ENCODE peak calls at places on chromosomes 1 and 21, in ten cellular contexts. I is colonic mucosa; V is lower lobe of right lung; A is esophagus squamous epithelium; Y is body of pancreas; H is psoas muscle; N is DND-41; B is effector memory CD4-positive, alpha-beta T cell; U is right lobe of liver; W is CD4-positive, CD25-positive, alpha-beta regulatory T cell. O is an unnamed sample. For H3K4me1, the result is how much of the 10 kb centered on the place peaks cover.

GRCh38 chr1:159960721-159961381 is 6.8 kb upstream of the SLAMF9 start:
- DNase-seq in I (peak), V (no peak), A (no peak), Y (no peak), H (peak), N (no peak), B (no peak), U (no peak), W (no peak), O (no peak)

GRCh38 chr1:204367956-204368355 is 8.2 kb upstream of the PLEKHA6 start:
- DNase-seq in I (no peak), V (no peak), A (no peak), Y (no peak), H (no peak), N (no peak), B (no peak), U (no peak), W (no peak), O (no peak)

GRCh38 chr1:177228721-177229088 is 57.9 kb downstream of the BRINP2 start:
- DNase-seq in I (no peak), V (no peak), A (no peak), Y (no peak), H (no peak), N (no peak), B (no peak), U (no peak), W (no peak), O (no peak)

GRCh38 chr1:59375321-59376220 is 78.7 kb downstream of the FGGY start:
- DNase-seq in I (no peak), V (no peak), A (no peak), Y (no peak), H (no peak), N (no peak), B (no peak), U (no peak), W (no peak), O (no peak)

GRCh38 chr1:84698151-84698651 is 7.9 kb upstream of the SSX2IP start:
- DNase-seq in I (no peak), V (no peak), A (no peak), Y (no peak), H (no peak), N (no peak), B (no peak), U (no peak), W (no peak), O (no peak)

GRCh38 chr21:44926364-44927101 is 5.8 kb upstream of the ITGB2 start:
- DNase-seq in I (no peak), V (peak), A (no peak), Y (no peak), H (no peak), N (peak), B (peak), U (peak), W (peak), O (peak)

GRCh38 chr1:204093756-204094155 is 20.8 kb downstream of the SOX13 start:
- DNase-seq in I (no peak), V (no peak), A (no peak), Y (no peak), H (no peak), N (no peak), B (no peak), U (no peak), W (no peak), O (no peak)

GRCh38 chr1:157773723-157774350 is 3.1 kb downstream of the FCRL2 start:
- DNase-seq in I (peak), V (no peak), A (no peak), Y (no peak), H (no peak), N (peak), B (no peak), U (no peak), W (no peak), O (no peak)

GRCh38 chr1:64923294-64923718 is 43.0 kb downstream of the JAK1 start:
- DNase-seq in I (no peak), V (no peak), A (no peak), Y (no peak), H (no peak), N (no peak), B (no peak), U (no peak), W (no peak), O (no peak)

GRCh38 chr1:93123141-93123783 is 44.2 kb downstream of the MTF2 start:
- DNase-seq in I (no peak), V (no peak), A (no peak), Y (no peak), H (no peak), N (no peak), B (no peak), U (no peak), W (no peak), O (no peak)

GRCh38 chr1:109620396-109620817 is 770 bp downstream of the AMPD2 start:
- DNase-seq in I (peak), V (no peak), A (no peak), Y (no peak), H (no peak), N (peak), B (no peak), U (peak), W (no peak), O (no peak)

GRCh38 chr21:41877901-41878830 is 978 bp downstream of the PRDM15 start:
- DNase-seq in I (peak), V (peak), A (no peak), Y (peak), H (no peak), N (peak), B (peak), U (no peak), W (peak), O (peak)

GRCh38 chr1:192709544-192709943 is 73.6 kb downstream of the RGS13 start:
- DNase-seq in I (no peak), V (no peak), A (no peak), Y (no peak), H (no peak), N (no peak), B (no peak), U (no peak), W (no peak), O (no peak)

GRCh38 chr1:240905225-240905765 is 293.3 kb upstream of the GREM2 start:
- DNase-seq in I (no peak), V (no peak), A (no peak), Y (no peak), H (no peak), N (no peak), B (no peak), U (no peak), W (no peak), O (no peak)

GRCh38 chr1:55051621-55052020 is 12.3 kb downstream of the PCSK9 start:
- DNase-seq in I (no peak), V (no peak), A (no peak), Y (no peak), H (no peak), N (no peak), B (no peak), U (no peak), W (no peak), O (no peak)

GRCh38 chr1:245860681-245861552 is 646.2 kb downstream of the SMYD3 start:
- DNase-seq in I (no peak), V (no peak), A (no peak), Y (no peak), H (no peak), N (no peak), B (no peak), U (no peak), W (no peak), O (no peak)

GRCh38 chr1:180248731-180249681 is 18.9 kb downstream of the LHX4 start:
- DNase-seq in I (no peak), V (peak), A (no peak), Y (no peak), H (no peak), N (peak), B (no peak), U (peak), W (no peak), O (no peak)

GRCh38 chr21:27756191-27756590 is 789.3 kb upstream of the ADAMTS5 start:
- DNase-seq in I (no peak), V (no peak), A (no peak), Y (no peak), H (no peak), N (no peak), B (no peak), U (no peak), W (no peak), O (no peak)

GRCh38 chr1:234553241-234554156 is 56.5 kb downstream of the IRF2BP2 start:
- DNase-seq in I (no peak), V (no peak), A (no peak), Y (no peak), H (no peak), N (no peak), B (no peak), U (no peak), W (no peak), O (no peak)

GRCh38 chr1:246769306-246769705 is 45.1 kb downstream of the SCCPDH start:
- DNase-seq in I (peak), V (no peak), A (no peak), Y (no peak), H (peak), N (no peak), B (no peak), U (no peak), W (no peak), O (no peak)

GRCh38 chr1:156839426-156840109 is 19.3 kb downstream of the INSRR start:
- DNase-seq in I (no peak), V (no peak), A (no peak), Y (no peak), H (no peak), N (no peak), B (no peak), U (no peak), W (no peak), O (no peak)

GRCh38 chr1:22338071-22338765 is 113.4 kb upstream of the ZBTB40 start:
- DNase-seq in I (no peak), V (no peak), A (no peak), Y (no peak), H (no peak), N (no peak), B (no peak), U (no peak), W (no peak), O (no peak)

GRCh38 chr1:111369177-111369576 is 58.4 kb downstream of the OVGP1 start:
- DNase-seq in I (no peak), V (no peak), A (no peak), Y (peak), H (no peak), N (no peak), B (no peak), U (no peak), W (no peak), O (no peak)

GRCh38 chr1:27656157-27656893 is 15.7 kb downstream of the IFI6 start:
- DNase-seq in I (peak), V (peak), A (no peak), Y (no peak), H (peak), N (no peak), B (no peak), U (no peak), W (no peak), O (no peak)

GRCh38 chr1:90400121-90400520 is 317.0 kb downstream of the BARHL2 start:
- DNase-seq in I (no peak), V (no peak), A (no peak), Y (no peak), H (no peak), N (no peak), B (no peak), U (no peak), W (no peak), O (no peak)

GRCh38 chr1:37965301-37965700 is 18.4 kb upstream of the INPP5B start:
- DNase-seq in I (no peak), V (no peak), A (no peak), Y (no peak), H (no peak), N (no peak), B (no peak), U (no peak), W (no peak), O (no peak)

GRCh38 chr1:29912413-29912812 is 676.1 kb downstream of the PTPRU start:
- DNase-seq in I (no peak), V (no peak), A (no peak), Y (no peak), H (no peak), N (peak), B (no peak), U (no peak), W (no peak), O (no peak)

GRCh38 chr1:60151311-60151710 is 77.7 kb upstream of the C1orf87 start:
- DNase-seq in I (no peak), V (no peak), A (no peak), Y (no peak), H (no peak), N (no peak), B (no peak), U (no peak), W (no peak), O (no peak)

GRCh38 chr1:2589331-2590232 is 3.0 kb downstream of the PRXL2B start:
- DNase-seq in I (no peak), V (peak), A (no peak), Y (no peak), H (no peak), N (no peak), B (no peak), U (peak), W (no peak), O (no peak)

GRCh38 chr1:31725777-31726535 is 22.1 kb upstream of the COL16A1 start:
- DNase-seq in I (no peak), V (no peak), A (no peak), Y (no peak), H (no peak), N (no peak), B (no peak), U (no peak), W (no peak), O (no peak)

GRCh38 chr1:205481279-205481617 is 23.2 kb upstream of the CDK18 start:
- DNase-seq in I (no peak), V (no peak), A (no peak), Y (no peak), H (no peak), N (no peak), B (no peak), U (no peak), W (no peak), O (no peak)

GRCh38 chr1:170714938-170715337 is 51.0 kb downstream of the PRRX1 start:
- DNase-seq in I (no peak), V (no peak), A (no peak), Y (no peak), H (no peak), N (no peak), B (no peak), U (no peak), W (no peak), O (no peak)

GRCh38 chr1:64980745-64981601 is 14.6 kb upstream of the JAK1 start:
- DNase-seq in I (peak), V (no peak), A (no peak), Y (no peak), H (no peak), N (no peak), B (no peak), U (no peak), W (no peak), O (no peak)

GRCh38 chr1:224683981-224684380 is 67.9 kb downstream of the CNIH3 start:
- DNase-seq in I (no peak), V (no peak), A (no peak), Y (no peak), H (no peak), N (no peak), B (no peak), U (no peak), W (no peak), O (no peak)

GRCh38 chr1:38250356-38250755 is 203.8 kb upstream of the POU3F1 start:
- DNase-seq in I (no peak), V (no peak), A (no peak), Y (no peak), H (no peak), N (no peak), B (no peak), U (no peak), W (no peak), O (no peak)

GRCh38 chr1:78622548-78622947 is 2.3 kb downstream of the IFI44L start:
- DNase-seq in I (no peak), V (no peak), A (no peak), Y (no peak), H (no peak), N (no peak), B (no peak), U (no peak), W (no peak), O (no peak)
- H3K4me3 ChIP-seq in I (no peak), V (peak), A (no peak), Y (no peak), H (peak), N (no peak), B (peak), U (no peak), W (peak), O (peak)

GRCh38 chr1:42955311-42956063 is 3.2 kb downstream of the SLC2A1 start:
- DNase-seq in I (no peak), V (no peak), A (no peak), Y (no peak), H (no peak), N (no peak), B (no peak), U (no peak), W (no peak), O (no peak)
- H3K4me1 ChIP-seq in I (under half), V (under half), A (under half), Y (under half), H (under half), N (half or more), B (under half), U (under half), W (half or more), O (half or more)

GRCh38 chr1:161993576-161993975 is 30.1 kb downstream of the OLFML2B start:
- DNase-seq in I (no peak), V (no peak), A (no peak), Y (no peak), H (no peak), N (no peak), B (no peak), U (no peak), W (no peak), O (no peak)
- H3K27ac ChIP-seq in I (no peak), V (no peak), A (no peak), Y (no peak), H (no peak), N (no peak), B (no peak), U (no peak), W (no peak), O (no peak)

GRCh38 chr1:63368131-63368530 is 704 bp downstream of the ALG6 start:
- DNase-seq in I (no peak), V (no peak), A (no peak), Y (no peak), H (no peak), N (peak), B (no peak), U (no peak), W (no peak), O (no peak)

GRCh38 chr1:63363014-63363413 is 4.4 kb upstream of the ALG6 start:
- DNase-seq in I (no peak), V (no peak), A (no peak), Y (no peak), H (no peak), N (no peak), B (no peak), U (no peak), W (no peak), O (no peak)

GRCh38 chr1:63362578-63362977 is 4.8 kb upstream of the ALG6 start:
- DNase-seq in I (no peak), V (no peak), A (no peak), Y (no peak), H (no peak), N (no peak), B (no peak), U (no peak), W (no peak), O (no peak)

GRCh38 chr1:63367218-63368103 is at the start of gene ALG6:
- DNase-seq in I (peak), V (peak), A (peak), Y (peak), H (peak), N (peak), B (peak), U (peak), W (peak), O (peak)

GRCh38 chr1:63366915-63367217 is 561 bp upstream of the ALG6 start:
- DNase-seq in I (no peak), V (no peak), A (no peak), Y (no peak), H (no peak), N (no peak), B (no peak), U (no peak), W (no peak), O (no peak)
- H3K4me3 ChIP-seq in I (peak), V (peak), A (peak), Y (no peak), H (peak), N (peak), B (peak), U (peak), W (peak), O (peak)

DNA sequence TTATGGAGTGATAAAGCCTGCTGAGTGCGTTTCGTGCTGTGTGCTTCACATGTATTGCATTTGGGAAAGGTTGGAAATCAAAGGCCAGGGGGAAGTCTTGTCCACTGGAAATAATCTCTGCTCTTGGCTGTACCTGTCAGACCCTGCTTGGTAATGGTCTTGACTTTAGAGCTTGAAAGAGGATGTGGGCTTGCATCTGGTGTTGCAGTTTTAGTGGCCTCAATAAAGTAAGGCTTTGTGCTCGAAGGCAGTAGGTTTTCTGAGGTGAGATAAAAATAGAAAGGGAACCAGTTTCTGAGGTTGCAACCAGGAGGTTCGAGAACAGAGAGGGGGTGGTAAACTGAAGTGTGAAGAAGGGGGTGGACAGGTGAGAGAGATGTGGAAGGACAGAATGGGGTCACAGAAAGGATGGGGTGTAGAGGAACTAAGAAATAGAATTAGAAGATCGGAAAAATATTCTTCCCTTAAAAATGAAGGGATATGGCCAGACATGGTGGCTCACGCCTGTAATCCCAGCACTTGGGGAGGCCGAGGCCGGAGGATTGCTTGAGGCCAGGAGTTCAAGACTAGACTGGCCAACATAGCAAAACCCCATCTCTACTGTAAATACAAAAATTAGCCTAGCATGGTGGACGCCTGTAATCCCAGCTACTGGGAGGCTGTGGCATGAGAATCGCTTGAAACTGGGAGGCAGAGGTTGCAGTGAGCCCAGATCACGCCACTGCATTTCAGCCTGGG is 1.5 kb downstream of the S100PBP start:
- DNase-seq in I (peak), V (no peak), A (no peak), Y (no peak), H (no peak), N (peak), B (no peak), U (no peak), W (no peak), O (no peak)
- H3K4me1 ChIP-seq in I (under half), V (under half), A (under half), Y (under half), H (under half), N (under half), B (under half), U (under half), W (under half), O (under half)

GRCh38 chr1:228393811-228394570 is 12.6 kb downstream of the TRIM11 start:
- DNase-seq in I (no peak), V (peak), A (no peak), Y (no peak), H (no peak), N (no peak), B (no peak), U (peak), W (no peak), O (no peak)
- H3K27ac ChIP-seq in I (no peak), V (peak), A (peak), Y (no peak), H (no peak), N (no peak), B (no peak), U (no peak), W (no peak), O (no peak)

GRCh38 chr1:231161711-231162299 is at the start of gene TRIM67:
- DNase-seq in I (no peak), V (no peak), A (no peak), Y (no peak), H (no peak), N (no peak), B (no peak), U (no peak), W (no peak), O (no peak)
- H3K4me3 ChIP-seq in I (peak), V (peak), A (no peak), Y (no peak), H (peak), N (no peak), B (peak), U (peak), W (no peak), O (no peak)

DNA sequence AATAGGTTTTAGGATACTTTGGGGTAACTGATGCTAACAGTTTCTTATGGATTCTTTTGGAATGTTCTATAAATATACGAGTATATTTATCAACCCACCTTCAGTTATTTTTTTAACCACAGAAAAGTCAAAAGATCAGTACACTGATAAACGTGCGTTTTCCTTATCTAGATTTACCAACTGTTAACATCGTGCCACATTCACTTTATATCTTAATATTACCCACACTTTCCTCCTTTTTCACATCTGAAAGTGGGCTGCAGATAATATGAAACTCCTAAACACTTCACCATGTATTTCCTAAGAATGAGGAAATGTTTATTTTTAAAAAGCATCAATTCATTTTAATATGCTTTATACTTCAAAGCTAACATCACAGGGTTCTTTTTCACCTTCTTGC is 7.7 kb downstream of the ATF6 start:
- DNase-seq in I (no peak), V (no peak), A (no peak), Y (no peak), H (no peak), N (no peak), B (no peak), U (no peak), W (no peak), O (no peak)
- H3K4me1 ChIP-seq in I (under half), V (under half), A (under half), Y (under half), H (under half), N (half or more), B (under half), U (under half), W (under half), O (half or more)

O was measured in naive thymus-derived CD4-positive, alpha-beta T cell.